ENCODE peak calls at places on chromosome 4, in four cellular contexts. R is GM12878, Y is HepG2, Q is A549. O is an unnamed sample.

GRCh38 chr4:85446462-85446861 is 28.5 kb upstream of the ARHGAP24 start:
- DNase-seq in R (no peak), Y (no peak), Q (no peak), O (no peak)

GRCh38 chr4:152943673-152944072 is 7.5 kb downstream of the FHDC1 start:
- DNase-seq in R (no peak), Y (no peak), Q (no peak), O (no peak)

GRCh38 chr4:185597532-185598188 is 62.4 kb upstream of the PDLIM3 start:
- DNase-seq in R (peak), Y (peak), Q (peak), O (peak)

GRCh38 chr4:94390804-94391410 is 48.3 kb upstream of the HPGDS start:
- DNase-seq in R (no peak), Y (peak), Q (no peak), O (peak)

GRCh38 chr4:94516999-94517398 is 65.3 kb downstream of the PDLIM5 start:
- DNase-seq in R (no peak), Y (no peak), Q (peak), O (no peak)

GRCh38 chr4:37522996-37523395 is 163.2 kb downstream of the RELL1 start:
- DNase-seq in R (no peak), Y (no peak), Q (no peak), O (no peak)

GRCh38 chr4:98203406-98204235 is 57.6 kb upstream of the RAP1GDS1 start:
- DNase-seq in R (peak), Y (no peak), Q (no peak), O (no peak)

GRCh38 chr4:161256716-161257115 is 907.1 kb downstream of the FSTL5 start:
- DNase-seq in R (no peak), Y (peak), Q (peak), O (no peak)

GRCh38 chr4:55181606-55182005 is 56.2 kb upstream of the KDR start:
- DNase-seq in R (no peak), Y (no peak), Q (no peak), O (no peak)

GRCh38 chr4:183935355-183936005 is 30.4 kb downstream of the STOX2 start:
- DNase-seq in R (no peak), Y (no peak), Q (no peak), O (no peak)

GRCh38 chr4:57080781-57081650 is 29.2 kb downstream of the IGFBP7 start:
- DNase-seq in R (no peak), Y (peak), Q (peak), O (no peak)

GRCh38 chr4:57081651-57082349 is 28.4 kb downstream of the IGFBP7 start:
- DNase-seq in R (no peak), Y (no peak), Q (no peak), O (no peak)

GRCh38 chr4:57076646-57077045 is 33.5 kb downstream of the IGFBP7 start:
- DNase-seq in R (no peak), Y (no peak), Q (no peak), O (no peak)

GRCh38 chr4:57077550-57078311 is 32.5 kb downstream of the IGFBP7 start:
- DNase-seq in R (no peak), Y (peak), Q (peak), O (no peak)

DNA sequence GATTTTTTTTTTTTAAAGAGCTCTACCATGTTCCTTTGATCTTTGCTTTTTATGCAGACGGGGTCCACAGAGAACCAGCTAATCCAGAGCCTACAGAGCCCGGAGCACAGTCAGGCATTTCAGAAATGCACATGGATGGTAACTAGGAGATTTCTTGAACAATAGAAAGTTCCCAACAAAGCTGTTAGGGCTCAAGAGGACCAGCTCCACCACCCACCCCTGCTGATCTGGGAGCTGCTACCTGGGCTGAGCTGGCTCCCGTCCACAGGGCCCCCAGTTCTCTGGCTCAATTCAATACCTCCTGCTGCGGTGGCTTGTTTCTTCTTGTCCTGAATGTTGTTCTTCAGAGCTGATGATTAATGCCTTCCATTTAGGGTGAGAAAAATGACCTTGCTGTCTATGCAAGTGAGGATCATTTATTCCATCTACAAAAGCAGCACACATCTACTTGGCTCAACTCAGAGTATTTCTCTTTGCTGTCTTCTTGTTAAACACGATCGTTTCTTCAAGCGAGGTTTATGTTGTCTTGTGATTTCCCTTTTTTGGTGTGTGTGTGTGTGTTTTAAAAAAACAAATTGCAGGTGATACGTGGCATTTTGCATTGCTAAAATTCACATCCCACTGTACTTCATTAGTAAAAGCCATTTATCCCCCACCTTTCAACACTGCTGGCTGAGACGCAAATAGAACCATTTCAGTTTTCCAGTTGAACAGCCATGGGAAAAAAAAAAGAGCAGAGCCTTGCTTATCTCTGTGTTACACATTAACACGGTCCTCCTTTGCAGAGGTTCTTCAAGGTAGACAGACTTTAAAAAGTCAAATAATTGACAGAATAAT is 31.3 kb downstream of the IGFBP7 start:
- DNase-seq in R (no peak), Y (peak), Q (peak), O (no peak)
- TF ChIP-seq CHD4 in R (no peak), Y (no peak), Q (no peak), O (no peak)

GRCh38 chr4:168451331-168451730 is 29.0 kb downstream of the DDX60L start:
- DNase-seq in R (no peak), Y (no peak), Q (peak), O (no peak)

GRCh38 chr4:168451744-168452394 is 28.4 kb downstream of the DDX60L start:
- DNase-seq in R (no peak), Y (no peak), Q (peak), O (peak)

GRCh38 chr4:168453146-168453545 is 27.1 kb downstream of the DDX60L start:
- DNase-seq in R (no peak), Y (no peak), Q (no peak), O (no peak)

GRCh38 chr4:168449740-168450442 is 30.4 kb downstream of the DDX60L start:
- DNase-seq in R (no peak), Y (no peak), Q (peak), O (peak)
- TF ChIP-seq CHD4 in R (no peak), Y (no peak), Q (no peak), O (no peak)

GRCh38 chr4:30181918-30182317 is 538.3 kb upstream of the PCDH7 start:
- DNase-seq in R (no peak), Y (no peak), Q (no peak), O (no peak)
- TF ChIP-seq CHD4 in R (no peak), Y (no peak), Q (no peak), O (no peak)

GRCh38 chr4:71212216-71212615 is 126.6 kb upstream of the SLC4A4 start:
- DNase-seq in R (no peak), Y (no peak), Q (no peak), O (no peak)

GRCh38 chr4:71209161-71209560 is 129.7 kb upstream of the SLC4A4 start:
- DNase-seq in R (no peak), Y (no peak), Q (peak), O (no peak)

GRCh38 chr4:71211748-71212147 is 127.1 kb upstream of the SLC4A4 start:
- DNase-seq in R (no peak), Y (no peak), Q (no peak), O (no peak)

GRCh38 chr4:71214578-71214977 is 124.2 kb upstream of the SLC4A4 start:
- DNase-seq in R (no peak), Y (no peak), Q (no peak), O (no peak)

DNA sequence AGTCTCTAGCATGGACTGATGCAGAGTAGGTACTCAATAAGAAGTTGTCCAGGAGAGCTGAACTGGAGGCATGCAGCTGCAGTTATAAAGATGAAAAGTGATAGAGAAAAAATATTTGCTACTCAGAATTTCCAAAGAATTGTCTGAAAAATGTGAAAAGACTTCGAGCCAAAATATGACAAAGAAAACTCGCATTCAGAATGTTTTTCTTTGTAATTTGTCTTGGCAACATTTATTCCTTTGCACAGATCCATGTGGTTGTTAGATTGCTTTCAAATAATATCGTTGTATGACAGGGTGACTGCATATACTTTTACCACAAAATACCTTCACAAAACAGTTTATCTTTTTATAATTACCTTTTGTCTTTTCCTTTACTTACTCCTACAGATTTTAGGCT is 128.0 kb upstream of the SLC4A4 start:
- DNase-seq in R (no peak), Y (no peak), Q (no peak), O (no peak)
- TF ChIP-seq CHD4 in R (no peak), Y (no peak), Q (no peak), O (no peak)

DNA sequence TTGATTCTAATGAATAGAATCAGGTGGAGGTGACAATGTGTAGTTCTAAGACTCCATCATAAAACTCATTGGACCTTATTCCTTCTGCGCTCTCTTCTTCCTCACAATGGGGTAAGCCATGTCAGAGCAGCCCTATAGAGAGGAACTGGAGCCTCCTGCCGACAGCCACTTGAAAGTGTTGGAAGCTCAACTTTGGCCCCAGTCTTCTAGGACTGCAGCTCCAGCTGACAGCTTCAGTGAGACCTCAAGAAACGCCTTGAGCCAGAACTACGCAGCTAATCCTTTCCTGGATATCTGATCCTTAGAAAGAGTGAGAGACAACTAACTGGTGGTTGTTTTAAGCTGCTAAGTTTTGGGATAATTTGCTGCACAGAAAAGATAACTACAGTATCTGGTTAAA is 22.1 kb upstream of the ADH7 start:
- DNase-seq in R (no peak), Y (no peak), Q (no peak), O (no peak)
- TF ChIP-seq CHD4 in R (no peak), Y (no peak), Q (no peak), O (no peak)